ENCODE peak calls at places on chromosomes 2 and 18, in six cellular contexts. G is aorta; S is cardiac septum; Z is NCI-H2029; R is LoVo; D is stimulated activated CD8-positive, alpha-beta memory T cell treated with anti-CD3 and anti-CD28 coated beads, Interleukin-15, amount 100 ng/mL, for 24 hours. B is an unnamed sample.

GRCh38 chr18:10051877-10052631 is 138.2 kb downstream of the VAPA start:
- DNase-seq in G (no peak), S (no peak), Z (no peak), R (no peak), D (no peak), B (no peak)

GRCh38 chr2:63661076-63661475 is 72.3 kb downstream of the MDH1 start:
- DNase-seq in G (no peak), S (no peak), Z (no peak), R (no peak), D (no peak), B (no peak)

GRCh38 chr2:104862061-104862941 is 8.4 kb downstream of the POU3F3 start:
- DNase-seq in G (no peak), S (no peak), Z (no peak), R (no peak), D (no peak), B (peak; percentile 71)

GRCh38 chr2:232299927-232300674 is 78.5 kb upstream of the ALPP start:
- DNase-seq in G (no peak), S (no peak), Z (no peak), R (no peak), D (no peak), B (no peak)

GRCh38 chr2:117523267-117523666 is 291.2 kb upstream of the DDX18 start:
- DNase-seq in G (peak; percentile 76), S (no peak), Z (peak; percentile 64), R (peak; percentile 65), D (no peak), B (no peak)

GRCh38 chr2:38590053-38590452 is 12.7 kb downstream of the HNRNPLL start:
- DNase-seq in G (no peak), S (no peak), Z (no peak), R (no peak), D (no peak), B (no peak)

GRCh38 chr18:79643049-79643765 is 36.4 kb upstream of the CTDP1 start:
- DNase-seq in G (no peak), S (no peak), Z (no peak), R (no peak), D (no peak), B (no peak)

GRCh38 chr2:224668123-224668909 is 47.8 kb downstream of the CCDC195 start:
- DNase-seq in G (no peak), S (no peak), Z (no peak), R (no peak), D (no peak), B (no peak)

GRCh38 chr18:9637036-9637767 is 22.8 kb upstream of the PPP4R1 start:
- DNase-seq in G (no peak), S (no peak), Z (no peak), R (no peak), D (no peak), B (no peak)

GRCh38 chr2:59150430-59150829 is 909.3 kb upstream of the FANCL start:
- DNase-seq in G (no peak), S (no peak), Z (no peak), R (no peak), D (no peak), B (no peak)

GRCh38 chr2:229243880-229244560 is 27.1 kb downstream of the PID1 start:
- DNase-seq in G (no peak), S (no peak), Z (no peak), R (no peak), D (no peak), B (no peak)

GRCh38 chr2:181426687-181427086 is 30.5 kb upstream of the ITGA4 start:
- DNase-seq in G (no peak), S (no peak), Z (peak; percentile 50), R (no peak), D (no peak), B (no peak)

GRCh38 chr2:44330801-44331200 is 30.5 kb downstream of the PREPL start:
- DNase-seq in G (no peak), S (no peak), Z (no peak), R (no peak), D (no peak), B (no peak)

GRCh38 chr18:48931680-48932461 is 18.9 kb downstream of the SMAD7 start:
- DNase-seq in G (peak; percentile 67), S (no peak), Z (no peak), R (no peak), D (no peak), B (no peak)

GRCh38 chr2:96084006-96084857 is 32.1 kb downstream of the ADRA2B start:
- DNase-seq in G (peak; percentile 67), S (peak; percentile 70), Z (no peak), R (no peak), D (no peak), B (peak; percentile 77)

GRCh38 chr2:130765464-130765863 is 10.1 kb downstream of the AMER3 start:
- DNase-seq in G (no peak), S (peak; percentile 68), Z (no peak), R (no peak), D (no peak), B (no peak)

GRCh38 chr18:35464731-35465728 is 32.7 kb downstream of the INO80C start:
- DNase-seq in G (no peak), S (no peak), Z (no peak), R (no peak), D (no peak), B (no peak)

GRCh38 chr2:38652431-38653273 is 13.3 kb upstream of the GALM start:
- DNase-seq in G (no peak), S (no peak), Z (no peak), R (no peak), D (no peak), B (no peak)

GRCh38 chr2:9345997-9346396 is 77.3 kb downstream of the ITGB1BP1 start:
- DNase-seq in G (no peak), S (no peak), Z (no peak), R (no peak), D (no peak), B (no peak)

GRCh38 chr2:55102056-55102812 is 52.0 kb upstream of the RTN4 start:
- DNase-seq in G (no peak), S (no peak), Z (no peak), R (no peak), D (no peak), B (no peak)

GRCh38 chr2:157627594-157628281 is 926 bp downstream of the ACVR1C start:
- DNase-seq in G (no peak), S (no peak), Z (no peak), R (peak; percentile 28), D (no peak), B (no peak)

GRCh38 chr2:17878222-17879136 is at the start of gene KCNS3:
- DNase-seq in G (peak; percentile 81), S (no peak), Z (peak; percentile 15), R (peak; percentile 3), D (no peak), B (peak; percentile 76)

GRCh38 chr2:157692768-157693167 is 64.1 kb upstream of the ACVR1C start:
- DNase-seq in G (no peak), S (no peak), Z (peak; percentile 7), R (no peak), D (no peak), B (no peak)

GRCh38 chr2:54772110-54772509 is 48.6 kb downstream of the EML6 start:
- DNase-seq in G (no peak), S (no peak), Z (no peak), R (peak; percentile 30), D (no peak), B (no peak)

GRCh38 chr2:158583923-158584322 is 127.2 kb downstream of the PKP4 start:
- DNase-seq in G (no peak), S (no peak), Z (no peak), R (no peak), D (no peak), B (no peak)

GRCh38 chr2:8219631-8220393 is 462.0 kb upstream of the ID2 start:
- DNase-seq in G (peak; percentile 93), S (peak; percentile 85), Z (no peak), R (no peak), D (no peak), B (peak; percentile 79)

GRCh38 chr2:67489396-67489795 is 92.3 kb downstream of the ETAA1 start:
- DNase-seq in G (no peak), S (no peak), Z (no peak), R (no peak), D (no peak), B (no peak)

GRCh38 chr2:120740375-120740764 is 4.7 kb downstream of the GLI2 start:
- DNase-seq in G (no peak), S (no peak), Z (no peak), R (no peak), D (no peak), B (no peak)

B was measured in posterior vena cava.